ENCODE peak calls at places on chromosome 10, in six cellular contexts. One of them, this sample, is unnamed.

GRCh38 chr10:26216577-26216948 is at the start of gene GAD2:
- DNase-seq in WTC11: no peak
- DNase-seq in amygdala: no peak
- DNase-seq in neuronal stem cell: peak; percentile 24
- DNase-seq in stimulated activated CD4-positive, alpha-beta T cell treated with anti-CD3 and anti-CD28 coated beads, Interleukin-12 subunit alpha, Interleukin-12 subunit beta, amount 100 ng/mL, for 4 hours: no peak
- DNase-seq in NCI-H526 treated with DMSO at 0.1 percent for 48 hours: no peak
- DNase-seq in this sample: no peak

GRCh38 chr10:9437131-9437530 is 1382.6 kb downstream of the GATA3 start:
- DNase-seq in WTC11: no peak
- DNase-seq in amygdala: no peak
- DNase-seq in neuronal stem cell: no peak
- DNase-seq in stimulated activated CD4-positive, alpha-beta T cell treated with anti-CD3 and anti-CD28 coated beads, Interleukin-12 subunit alpha, Interleukin-12 subunit beta, amount 100 ng/mL, for 4 hours: no peak
- DNase-seq in NCI-H526 treated with DMSO at 0.1 percent for 48 hours: no peak
- DNase-seq in this sample: no peak

GRCh38 chr10:45427305-45427955 is 53.4 kb downstream of the ALOX5 start:
- DNase-seq in WTC11: no peak
- DNase-seq in amygdala: no peak
- DNase-seq in neuronal stem cell: no peak
- DNase-seq in stimulated activated CD4-positive, alpha-beta T cell treated with anti-CD3 and anti-CD28 coated beads, Interleukin-12 subunit alpha, Interleukin-12 subunit beta, amount 100 ng/mL, for 4 hours: no peak
- DNase-seq in NCI-H526 treated with DMSO at 0.1 percent for 48 hours: no peak
- DNase-seq in this sample: no peak

GRCh38 chr10:72692897-72693598 is 1.1 kb downstream of the MCU start:
- DNase-seq in WTC11: no peak
- DNase-seq in amygdala: no peak
- DNase-seq in neuronal stem cell: no peak
- DNase-seq in stimulated activated CD4-positive, alpha-beta T cell treated with anti-CD3 and anti-CD28 coated beads, Interleukin-12 subunit alpha, Interleukin-12 subunit beta, amount 100 ng/mL, for 4 hours: no peak
- DNase-seq in NCI-H526 treated with DMSO at 0.1 percent for 48 hours: no peak
- DNase-seq in this sample: no peak

GRCh38 chr10:77873558-77874380 is 52.8 kb downstream of the DLG5 start:
- DNase-seq in WTC11: no peak
- DNase-seq in amygdala: no peak
- DNase-seq in neuronal stem cell: no peak
- DNase-seq in stimulated activated CD4-positive, alpha-beta T cell treated with anti-CD3 and anti-CD28 coated beads, Interleukin-12 subunit alpha, Interleukin-12 subunit beta, amount 100 ng/mL, for 4 hours: peak; percentile 11
- DNase-seq in NCI-H526 treated with DMSO at 0.1 percent for 48 hours: no peak
- DNase-seq in this sample: no peak

GRCh38 chr10:86065711-86066251 is 300.8 kb downstream of the GRID1 start:
- DNase-seq in WTC11: no peak
- DNase-seq in amygdala: no peak
- DNase-seq in neuronal stem cell: peak; percentile 8
- DNase-seq in stimulated activated CD4-positive, alpha-beta T cell treated with anti-CD3 and anti-CD28 coated beads, Interleukin-12 subunit alpha, Interleukin-12 subunit beta, amount 100 ng/mL, for 4 hours: no peak
- DNase-seq in NCI-H526 treated with DMSO at 0.1 percent for 48 hours: no peak
- DNase-seq in this sample: no peak

GRCh38 chr10:45063605-45064231 is 63.0 kb downstream of the ZNF22 start:
- DNase-seq in WTC11: no peak
- DNase-seq in amygdala: no peak
- DNase-seq in neuronal stem cell: no peak
- DNase-seq in stimulated activated CD4-positive, alpha-beta T cell treated with anti-CD3 and anti-CD28 coated beads, Interleukin-12 subunit alpha, Interleukin-12 subunit beta, amount 100 ng/mL, for 4 hours: no peak
- DNase-seq in NCI-H526 treated with DMSO at 0.1 percent for 48 hours: no peak
- DNase-seq in this sample: no peak

GRCh38 chr10:78634389-78634815 is 434.4 kb upstream of the ZMIZ1 start:
- DNase-seq in WTC11: no peak
- DNase-seq in amygdala: no peak
- DNase-seq in neuronal stem cell: no peak
- DNase-seq in stimulated activated CD4-positive, alpha-beta T cell treated with anti-CD3 and anti-CD28 coated beads, Interleukin-12 subunit alpha, Interleukin-12 subunit beta, amount 100 ng/mL, for 4 hours: no peak
- DNase-seq in NCI-H526 treated with DMSO at 0.1 percent for 48 hours: no peak
- DNase-seq in this sample: no peak